ENCODE peak calls at places on chromosomes 4 and X, in nine cellular contexts. N, H, C, F, D, U, S, G and P are unnamed samples.

GRCh38 chrX:130869239-130869638 is 33.8 kb downstream of the ENOX2 start:
- DNase-seq in N (no peak), H (no peak), C (no peak), F (no peak), D (no peak), U (no peak), S (no peak), G (no peak), P (no peak)

GRCh38 chr4:157768419-157768818 is 404.4 kb downstream of the GASK1B start:
- DNase-seq in N (no peak), H (no peak), C (no peak), F (no peak), D (no peak), U (no peak), S (no peak), G (no peak), P (no peak)

GRCh38 chr4:112897548-112897947 is 151.9 kb upstream of the ANK2 start:
- DNase-seq in N (no peak), H (no peak), C (no peak), F (no peak), D (no peak), U (no peak), S (no peak), G (no peak), P (no peak)

GRCh38 chr4:149823770-149824221 is 8.2 kb upstream of the IQCM start:
- DNase-seq in N (no peak), H (no peak), C (no peak), F (no peak), D (no peak), U (no peak), S (no peak), G (no peak), P (no peak)

GRCh38 chr4:98581126-98581525 is 77.3 kb downstream of the TSPAN5 start:
- DNase-seq in N (no peak), H (no peak), C (no peak), F (no peak), D (no peak), U (no peak), S (no peak), G (no peak), P (no peak)

GRCh38 chr4:176744091-176744490 is 48.6 kb downstream of the VEGFC start:
- DNase-seq in N (no peak), H (no peak), C (no peak), F (no peak), D (no peak), U (no peak), S (no peak), G (no peak), P (no peak)

GRCh38 chr4:41061482-41062185 is 152.7 kb downstream of the APBB2 start:
- DNase-seq in N (no peak), H (no peak), C (no peak), F (no peak), D (no peak), U (no peak), S (no peak), G (no peak), P (no peak)

GRCh38 chr4:7949759-7950158 is 10.1 kb upstream of the AFAP1 start:
- DNase-seq in N (no peak), H (peak), C (no peak), F (no peak), D (no peak), U (no peak), S (no peak), G (no peak), P (no peak)

GRCh38 chr4:77579406-77580076 is 26.1 kb upstream of the CXCL13 start:
- DNase-seq in N (no peak), H (no peak), C (no peak), F (no peak), D (no peak), U (no peak), S (no peak), G (no peak), P (no peak)

GRCh38 chr4:113474017-113474416 is 287.5 kb downstream of the CAMK2D start:
- DNase-seq in N (no peak), H (no peak), C (no peak), F (no peak), D (no peak), U (no peak), S (no peak), G (no peak), P (no peak)

GRCh38 chr4:128060130-128060619 is 937 bp upstream of the LARP1B start:
- DNase-seq in N (no peak), H (no peak), C (no peak), F (no peak), D (no peak), U (no peak), S (no peak), G (peak), P (no peak)

GRCh38 chrX:47645530-47645929 is 4.8 kb downstream of the ELK1 start:
- DNase-seq in N (no peak), H (no peak), C (no peak), F (no peak), D (no peak), U (no peak), S (no peak), G (no peak), P (no peak)

GRCh38 chrX:1468250-1468772 is 15.6 kb upstream of the ASMTL start:
- DNase-seq in N (peak), H (peak), C (peak), F (no peak), D (peak), U (peak), S (peak), G (peak), P (peak)

GRCh38 chr4:86441175-86441960 is 81.5 kb upstream of the MAPK10 start:
- DNase-seq in N (no peak), H (no peak), C (no peak), F (peak), D (no peak), U (no peak), S (no peak), G (no peak), P (no peak)

GRCh38 chr4:182062936-182063335 is 180.3 kb upstream of the TENM3 start:
- DNase-seq in N (no peak), H (no peak), C (no peak), F (no peak), D (no peak), U (no peak), S (no peak), G (no peak), P (no peak)

GRCh38 chr4:152983774-152984411 is 47.8 kb downstream of the FHDC1 start:
- DNase-seq in N (no peak), H (no peak), C (no peak), F (no peak), D (no peak), U (no peak), S (no peak), G (no peak), P (no peak)

GRCh38 chr4:88616275-88616996 is 24.2 kb downstream of the HERC3 start:
- DNase-seq in N (no peak), H (no peak), C (no peak), F (no peak), D (no peak), U (no peak), S (no peak), G (no peak), P (no peak)

GRCh38 chrX:110992611-110993010 is 103.4 kb upstream of the PAK3 start:
- DNase-seq in N (peak), H (no peak), C (peak), F (peak), D (no peak), U (no peak), S (no peak), G (no peak), P (no peak)